ENCODE peak calls at places on chromosomes 1 and 21, in nine cellular contexts. A is NCI-H526 treated with DMSO at 0.1 percent for 48 hours; K is activated CD8-positive, alpha-beta memory T cell treated with anti-CD3 and anti-CD28 coated beads for 1 hour; G is activated naive CD4-positive, alpha-beta T cell; X is nucleus accumbens; S is Right ventricle myocardium inferior; M is CD8-positive, alpha-beta T cell; U is mucosa of descending colon; E is anterior cingulate cortex. V is an unnamed sample.

GRCh38 chr21:35716886-35717285 is 343.4 kb downstream of the SETD4 start:
- DNase-seq in M (no peak), X (no peak), E (no peak), K (no peak), U (no peak), G (no peak), A (no peak), S (no peak), V (no peak)

GRCh38 chr21:34857122-34857713 is 188.4 kb downstream of the CLIC6 start:
- DNase-seq in K (no peak), X (no peak), U (no peak), A (no peak), S (peak), E (no peak), M (no peak), G (no peak), V (no peak)

GRCh38 chr1:90721210-90722194 is 4.4 kb upstream of the BARHL2 start:
- DNase-seq in S (no peak), E (no peak), A (peak), U (no peak), M (peak), K (no peak), X (no peak), G (no peak), V (peak)

GRCh38 chr1:63173161-63173560 is 149.2 kb upstream of the FOXD3 start:
- DNase-seq in M (no peak), A (no peak), X (no peak), U (no peak), E (no peak), G (no peak), S (no peak), K (no peak), V (no peak)

GRCh38 chr1:53197301-53198205 is 929 bp downstream of the CPT2 start:
- DNase-seq in A (no peak), X (no peak), U (no peak), M (no peak), K (no peak), E (no peak), S (no peak), G (no peak), V (no peak)

GRCh38 chr1:244865028-244865371 is 657 bp upstream of the HNRNPU start:
- DNase-seq in K (no peak), S (no peak), M (no peak), X (peak), G (no peak), A (no peak), E (peak), U (no peak), V (no peak)

GRCh38 chr1:174965006-174965971 is 34.5 kb upstream of the CACYBP start:
- DNase-seq in E (peak), X (peak), S (no peak), G (no peak), U (no peak), M (peak), K (no peak), A (no peak), V (peak)

GRCh38 chr1:117930173-117930447 is 571 bp downstream of the WDR3 start:
- DNase-seq in E (no peak), S (no peak), A (peak), X (no peak), K (no peak), G (no peak), U (no peak), M (no peak), V (no peak)

GRCh38 chr1:218164930-218165686 is 120.0 kb upstream of the RRP15 start:
- DNase-seq in K (no peak), A (no peak), E (no peak), X (no peak), M (no peak), U (peak), S (no peak), G (no peak), V (no peak)

GRCh38 chr21:43609501-43610340 is 49.6 kb downstream of the HSF2BP start:
- DNase-seq in S (peak), G (no peak), K (no peak), M (no peak), U (peak), X (no peak), E (no peak), A (no peak), V (no peak)